ENCODE peak calls at places on chromosomes 2 and 18, in six cellular contexts. U, S, N, I, G and B are unnamed samples.

GRCh38 chr18:47817017-47817911 is 113.2 kb downstream of the SMAD2 start:
- DNase-seq in S (no peak), I (no peak), N (no peak), U (no peak), G (no peak), B (no peak)

GRCh38 chr2:37344453-37345361 is at the start of gene QPCT:
- DNase-seq in I (no peak), N (no peak), U (peak), S (peak), G (peak), B (peak)

GRCh38 chr18:23032030-23032582 is 99.0 kb downstream of the RBBP8 start:
- DNase-seq in N (peak), S (peak), G (no peak), I (peak), U (peak), B (no peak)

GRCh38 chr2:80496770-80497169 is 192.2 kb upstream of the LRRTM1 start:
- DNase-seq in N (peak), U (no peak), I (peak), G (no peak), S (no peak), B (no peak)

GRCh38 chr2:230690439-230690838 is 22.2 kb upstream of the CAB39 start:
- DNase-seq in G (no peak), S (no peak), U (no peak), I (no peak), N (no peak), B (no peak)

GRCh38 chr2:224220581-224221255 is 181.2 kb downstream of the FAM124B start:
- DNase-seq in I (no peak), U (no peak), G (no peak), N (peak), S (no peak), B (peak)

GRCh38 chr2:42980764-42981416 is 188.5 kb upstream of the HAAO start:
- DNase-seq in U (no peak), S (no peak), G (no peak), I (no peak), N (no peak), B (no peak)

GRCh38 chr18:54776282-54776977 is 51.8 kb upstream of the RAB27B start:
- DNase-seq in I (peak), N (peak), S (no peak), U (peak), G (no peak), B (peak)

GRCh38 chr18:858016-858415 is 46.0 kb upstream of the YES1 start:
- DNase-seq in N (no peak), S (no peak), U (no peak), I (no peak), G (no peak), B (no peak)

GRCh38 chr2:136242687-136243277 is 124.8 kb upstream of the CXCR4 start:
- DNase-seq in U (no peak), G (no peak), I (no peak), N (no peak), S (no peak), B (no peak)